ENCODE peak calls at places on chromosomes 1 and 21, in ten cellular contexts. F is A549; K is AG08396; O is astrocyte; L is GM23248; W is stimulated activated CD4-positive, alpha-beta T cell treated with anti-CD3 and anti-CD28 coated beads, TNF-alpha, amount 100 ng/mL, for 48 hours; R is effector memory CD4-positive, alpha-beta T cell; Q is MG63; J is NCI-H1092; B is stimulated activated CD8-positive, alpha-beta memory T cell treated with anti-CD3 and anti-CD28 coated beads, Interleukin-2, amount 100 ng/mL, for 48 hours. Z is an unnamed sample.

GRCh38 chr1:12714710-12715500 is 1.0 kb upstream of the AADACL3 start:
- DNase-seq in F (no peak), K (no peak), O (no peak), L (no peak), W (no peak), R (no peak), Q (no peak), J (no peak), B (no peak), Z (no peak)

GRCh38 chr1:94322696-94323095 is 85.3 kb upstream of the ARHGAP29 start:
- DNase-seq in F (peak), K (no peak), O (no peak), L (peak), W (no peak), R (no peak), Q (peak), J (no peak), B (no peak), Z (no peak)

GRCh38 chr1:38291906-38292521 is 245.4 kb upstream of the POU3F1 start:
- DNase-seq in F (no peak), K (no peak), O (no peak), L (peak), W (no peak), R (no peak), Q (no peak), J (no peak), B (no peak), Z (no peak)

GRCh38 chr1:89990976-89991831 is 3.7 kb upstream of the ZNF326 start:
- DNase-seq in F (no peak), K (no peak), O (no peak), L (peak), W (no peak), R (no peak), Q (no peak), J (no peak), B (no peak), Z (peak)

GRCh38 chr21:14115646-14116045 is 95.1 kb downstream of the LIPI start:
- DNase-seq in F (no peak), K (no peak), O (no peak), L (no peak), W (no peak), R (no peak), Q (no peak), J (no peak), B (no peak), Z (no peak)

GRCh38 chr1:68378296-68379084 is 71.3 kb downstream of the RPE65 start:
- DNase-seq in F (no peak), K (peak), O (peak), L (peak), W (no peak), R (no peak), Q (no peak), J (no peak), B (no peak), Z (no peak)

GRCh38 chr1:55244476-55245109 is 29.4 kb upstream of the USP24 start:
- DNase-seq in F (no peak), K (no peak), O (peak), L (peak), W (no peak), R (no peak), Q (no peak), J (no peak), B (no peak), Z (no peak)

GRCh38 chr1:65323246-65323645 is 13.9 kb downstream of the DNAJC6 start:
- DNase-seq in F (no peak), K (no peak), O (no peak), L (no peak), W (no peak), R (no peak), Q (no peak), J (no peak), B (no peak), Z (peak)

Z was measured in OCI-LY7.